ENCODE peak calls at places on chromosomes 2 and 18, in eight cellular contexts. N, Q, E, S, R, V, T and C are unnamed samples.

GRCh38 chr2:128313076-128313836 is 5.4 kb downstream of the HS6ST1 start:
- DNase-seq in N (no peak), Q (peak; percentile 34), E (peak; percentile 51), S (no peak), R (peak; percentile 39), V (no peak), T (no peak), C (peak; percentile 7)

GRCh38 chr18:55587341-55588000 is 521 bp downstream of the TCF4 start:
- DNase-seq in N (no peak), Q (no peak), E (no peak), S (peak; percentile 29), R (no peak), V (peak; percentile 38), T (no peak), C (no peak)

GRCh38 chr2:32864337-32864736 is 82.4 kb upstream of the LTBP1 start:
- DNase-seq in N (no peak), Q (no peak), E (no peak), S (no peak), R (no peak), V (no peak), T (no peak), C (no peak)

GRCh38 chr2:169819106-169819505 is 5.6 kb downstream of the METTL5 start:
- DNase-seq in N (no peak), Q (no peak), E (no peak), S (no peak), R (no peak), V (no peak), T (no peak), C (no peak)

GRCh38 chr2:235325126-235325525 is 168.7 kb upstream of the AGAP1 start:
- DNase-seq in N (no peak), Q (no peak), E (no peak), S (no peak), R (peak; percentile 55), V (no peak), T (no peak), C (no peak)

GRCh38 chr2:3462493-3463104 is 56.7 kb downstream of the ADI1 start:
- DNase-seq in N (no peak), Q (no peak), E (peak; percentile 9), S (no peak), R (no peak), V (no peak), T (peak; percentile 65), C (no peak)

GRCh38 chr2:75340560-75340959 is 141.2 kb upstream of the TACR1 start:
- DNase-seq in N (no peak), Q (no peak), E (no peak), S (no peak), R (no peak), V (no peak), T (no peak), C (no peak)

GRCh38 chr18:24270937-24271380 is 126.7 kb downstream of the OSBPL1A start:
- DNase-seq in N (no peak), Q (no peak), E (no peak), S (no peak), R (peak; percentile 61), V (peak; percentile 44), T (no peak), C (no peak)

GRCh38 chr2:74578476-74578875 is 24.0 kb downstream of the DOK1 start:
- DNase-seq in N (no peak), Q (no peak), E (no peak), S (no peak), R (no peak), V (no peak), T (no peak), C (no peak)

GRCh38 chr18:34787931-34788532 is 77.9 kb downstream of the DTNA start:
- DNase-seq in N (no peak), Q (peak; percentile 25), E (no peak), S (no peak), R (peak; percentile 70), V (no peak), T (no peak), C (no peak)

GRCh38 chr2:163191372-163191771 is 352.8 kb upstream of the KCNH7 start:
- DNase-seq in N (no peak), Q (no peak), E (no peak), S (no peak), R (peak; percentile 53), V (no peak), T (no peak), C (no peak)

GRCh38 chr18:2597639-2598038 is 26.3 kb downstream of the NDC80 start:
- DNase-seq in N (no peak), Q (no peak), E (no peak), S (no peak), R (no peak), V (no peak), T (no peak), C (no peak)